ENCODE peak calls at places on chromosomes 5 and 9, in ten cellular contexts. K is neural crest cell; V is psoas muscle; W is spleen; C is AG09319; N is B cell; D is activated CD8-positive, alpha-beta T cell treated with anti-CD3 and anti-CD28 coated beads for 36 hours; H is AG04450; X is mammary epithelial cell; E is fibroblast of the aortic adventitia. U is an unnamed sample.

GRCh38 chr5:167511-167910 is 23.8 kb upstream of the LRRC14B start:
- DNase-seq in K (no peak), V (no peak), W (peak; percentile 62), C (no peak), N (no peak), D (no peak), H (no peak), X (no peak), E (no peak), U (no peak)

GRCh38 chr5:79588645-79589044 is 23.6 kb upstream of the TENT2 start:
- DNase-seq in K (no peak), V (no peak), W (no peak), C (no peak), N (no peak), D (peak; percentile 5), H (no peak), X (no peak), E (no peak), U (no peak)

GRCh38 chr5:8730194-8730593 is 815.7 kb downstream of the SEMA5A start:
- DNase-seq in K (no peak), V (no peak), W (no peak), C (no peak), N (no peak), D (no peak), H (peak; percentile 24), X (no peak), E (peak; percentile 26), U (peak; percentile 60)

GRCh38 chr5:72499730-72500129 is 7.5 kb downstream of the ZNF366 start:
- DNase-seq in K (no peak), V (peak; percentile 19), W (no peak), C (no peak), N (no peak), D (no peak), H (no peak), X (no peak), E (no peak), U (no peak)

GRCh38 chr9:73031350-73031749 is 78.5 kb upstream of the ALDH1A1 start:
- DNase-seq in K (no peak), V (no peak), W (no peak), C (no peak), N (no peak), D (no peak), H (no peak), X (no peak), E (no peak), U (no peak)

GRCh38 chr5:141650851-141651727 is at the start of gene FCHSD1:
- DNase-seq in K (peak; percentile 84), V (peak; percentile 88), W (peak; percentile 98), C (peak; percentile 52), N (peak; percentile 97), D (peak; percentile 88), H (peak; percentile 50), X (peak; percentile 64), E (peak; percentile 71), U (peak; percentile 79)

GRCh38 chr9:111851536-111851935 is 45.1 kb upstream of the UGCG start:
- DNase-seq in K (no peak), V (no peak), W (no peak), C (no peak), N (no peak), D (no peak), H (no peak), X (peak; percentile 88), E (no peak), U (no peak)

GRCh38 chr9:113520109-113520642 is 56.6 kb downstream of the RGS3 start:
- DNase-seq in K (no peak), V (no peak), W (no peak), C (no peak), N (no peak), D (peak; percentile 77), H (no peak), X (peak; percentile 70), E (no peak), U (no peak)

GRCh38 chr9:86563350-86563749 is 209.1 kb upstream of the TUT7 start:
- DNase-seq in K (no peak), V (no peak), W (no peak), C (no peak), N (no peak), D (no peak), H (no peak), X (peak; percentile 35), E (peak; percentile 27), U (peak; percentile 70)

GRCh38 chr9:86562691-86563090 is 208.5 kb upstream of the TUT7 start:
- DNase-seq in K (no peak), V (no peak), W (no peak), C (no peak), N (no peak), D (no peak), H (no peak), X (no peak), E (no peak), U (no peak)

GRCh38 chr9:86557063-86557766 is 203.0 kb upstream of the TUT7 start:
- DNase-seq in K (no peak), V (peak; percentile 53), W (no peak), C (peak; percentile 57), N (no peak), D (no peak), H (peak; percentile 89), X (peak; percentile 98), E (peak; percentile 84), U (peak; percentile 86)

DNA sequence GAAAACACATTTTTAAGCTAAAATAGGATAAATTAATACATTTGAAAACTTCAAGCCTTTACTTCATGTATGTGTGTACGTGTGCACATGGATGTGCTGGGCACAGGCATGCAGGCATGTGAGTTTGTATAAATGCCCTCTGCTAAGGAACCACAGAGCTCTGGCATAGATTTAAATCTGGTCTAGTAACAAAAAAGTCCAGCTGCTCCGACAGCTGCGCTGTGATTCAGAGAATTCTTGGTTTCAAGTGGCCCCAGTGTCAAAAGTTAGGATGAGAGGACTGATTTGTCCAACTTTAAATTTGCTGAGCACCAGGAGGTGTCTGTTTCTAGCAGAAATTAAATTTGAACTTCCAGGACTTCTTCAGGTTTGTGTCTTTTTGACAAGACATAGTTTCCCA is 203.7 kb upstream of the TUT7 start:
- DNase-seq in K (no peak), V (no peak), W (no peak), C (no peak), N (no peak), D (no peak), H (no peak), X (no peak), E (no peak), U (peak; percentile 55)
- TF ChIP-seq CTCF in K (no peak), V (no peak), W (no peak), C (no peak), N (no peak), D (no peak), H (no peak), X (no peak), E (no peak), U (no peak)

GRCh38 chr5:38259062-38259857 is 901 bp downstream of the EGFLAM start:
- DNase-seq in K (no peak), V (no peak), W (no peak), C (no peak), N (no peak), D (no peak), H (no peak), X (no peak), E (no peak), U (no peak)

GRCh38 chr5:38253759-38254158 is 4.6 kb upstream of the EGFLAM start:
- DNase-seq in K (no peak), V (no peak), W (no peak), C (no peak), N (no peak), D (no peak), H (no peak), X (no peak), E (no peak), U (no peak)

GRCh38 chr5:38258319-38259061 is at the start of gene EGFLAM:
- DNase-seq in K (peak; percentile 40), V (peak; percentile 17), W (no peak), C (no peak), N (no peak), D (peak; percentile 29), H (no peak), X (peak; percentile 4), E (no peak), U (peak; percentile 12)

GRCh38 chr5:38258037-38258318 is 381 bp upstream of the EGFLAM start:
- DNase-seq in K (no peak), V (no peak), W (no peak), C (no peak), N (no peak), D (no peak), H (no peak), X (no peak), E (no peak), U (no peak)

DNA sequence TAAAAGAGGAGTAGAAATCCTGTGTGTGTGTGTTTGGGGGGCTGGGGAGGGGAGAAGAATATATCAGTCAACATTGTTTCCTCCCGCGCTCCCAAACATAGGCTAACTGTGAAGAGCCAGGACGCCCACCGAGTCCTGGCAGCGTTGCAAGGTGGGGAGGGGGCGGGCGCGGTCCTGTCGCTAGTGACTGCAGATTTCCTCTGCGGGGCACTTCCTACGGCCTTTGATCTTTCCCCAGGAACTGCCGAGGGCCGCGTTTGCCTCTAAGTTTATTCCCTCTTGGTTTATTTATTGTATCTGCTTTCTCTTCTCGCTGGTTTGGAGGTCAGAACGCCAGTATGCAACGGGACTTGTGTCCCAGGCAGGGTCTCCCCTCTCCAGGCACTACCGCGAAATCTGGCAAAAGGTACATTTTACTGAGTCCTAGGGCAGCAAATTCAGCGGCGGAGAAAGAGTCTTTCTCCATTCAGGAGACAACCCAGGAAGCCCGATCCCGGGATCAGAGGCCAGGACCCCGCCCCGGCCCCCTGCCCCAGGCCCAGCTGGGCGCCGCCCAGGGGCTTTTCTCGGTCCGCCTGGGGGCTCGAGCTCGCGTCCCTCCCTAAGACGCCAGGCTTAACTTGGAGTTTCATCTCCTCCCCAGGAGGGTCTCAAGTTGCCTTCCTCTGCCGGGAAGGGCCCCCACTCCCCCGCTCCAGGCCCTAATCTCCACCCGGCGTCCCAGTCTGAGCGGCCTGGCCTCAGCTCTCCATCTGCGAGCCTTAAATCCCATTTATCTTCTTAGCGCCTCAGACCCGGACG is 923 bp upstream of the EGFLAM start:
- DNase-seq in K (peak; percentile 6), V (no peak), W (no peak), C (no peak), N (no peak), D (no peak), H (no peak), X (no peak), E (no peak), U (no peak)
- TF ChIP-seq CTCF in K (no peak), V (no peak), W (no peak), C (no peak), N (no peak), D (no peak), H (no peak), X (no peak), E (no peak), U (no peak)

GRCh38 chr5:109141499-109142200 is 268.1 kb downstream of the PJA2 start:
- DNase-seq in K (no peak), V (no peak), W (no peak), C (no peak), N (no peak), D (no peak), H (no peak), X (no peak), E (peak; percentile 24), U (peak; percentile 37)
- TF ChIP-seq CTCF in K (no peak), V (no peak), W (no peak), C (no peak), N (no peak), D (no peak), H (peak; percentile 35), X (no peak), E (no peak), U (no peak)

DNA sequence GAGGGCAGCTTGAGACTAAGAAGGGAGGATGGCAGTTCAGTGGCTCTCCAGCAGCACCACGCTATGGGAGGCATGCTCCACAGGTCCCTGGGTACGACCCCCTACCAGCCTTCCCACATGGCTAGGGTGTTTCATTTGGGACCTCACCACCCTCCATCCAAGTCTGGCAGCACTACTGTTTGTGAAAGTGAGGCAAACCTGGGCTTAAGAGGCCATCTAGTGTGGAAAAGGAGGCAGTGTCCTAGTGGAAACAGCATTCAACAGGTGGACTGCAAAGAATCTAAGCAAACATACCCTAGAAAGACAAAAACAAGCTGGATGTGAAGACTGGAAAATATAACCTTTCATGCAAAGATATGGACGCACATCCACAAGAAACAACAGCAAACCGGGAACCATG is 4.8 kb upstream of the C5orf47 start:
- DNase-seq in K (no peak), V (no peak), W (no peak), C (no peak), N (no peak), D (no peak), H (no peak), X (no peak), E (peak; percentile 19), U (peak; percentile 26)
- TF ChIP-seq CTCF in K (peak; percentile 47), V (peak; percentile 47), W (no peak), C (peak; percentile 23), N (no peak), D (no peak), H (peak; percentile 51), X (peak; percentile 54), E (peak; percentile 35), U (peak; percentile 45)

U was measured in foreskin fibroblast.